ENCODE peak calls at places on chromosomes 5 and 9, in nine cellular contexts. E is brain microvascular endothelial cell; N is H7; S is heart right ventricle; D is CD8-positive, alpha-beta T cell; W is suprapubic skin; B is HAP-1; T is pancreas; A is OCI-LY7. I is an unnamed sample.

GRCh38 chr9:34370335-34370969 is 6.2 kb downstream of the MYORG start:
- DNase-seq in E (no peak), N (no peak), S (no peak), D (no peak), W (no peak), B (no peak), T (no peak), A (no peak), I (no peak)

GRCh38 chr9:12956261-12956660 is 181.4 kb downstream of the LURAP1L start:
- DNase-seq in E (peak), N (no peak), S (no peak), D (no peak), W (no peak), B (no peak), T (no peak), A (no peak), I (no peak)

GRCh38 chr5:665541-665955 is 27.6 kb downstream of the TPPP start:
- DNase-seq in E (no peak), N (peak), S (no peak), D (no peak), W (peak), B (no peak), T (no peak), A (no peak), I (no peak)

GRCh38 chr9:8679405-8679951 is 879.9 kb upstream of the DMAC1 start:
- DNase-seq in E (peak), N (no peak), S (no peak), D (no peak), W (no peak), B (no peak), T (no peak), A (no peak), I (no peak)

GRCh38 chr5:15304066-15304731 is 195.8 kb upstream of the FBXL7 start:
- DNase-seq in E (no peak), N (no peak), S (no peak), D (no peak), W (no peak), B (no peak), T (no peak), A (no peak), I (no peak)

GRCh38 chr5:74575741-74576538 is 64.6 kb downstream of the ENC1 start:
- DNase-seq in E (peak), N (no peak), S (no peak), D (no peak), W (no peak), B (no peak), T (no peak), A (no peak), I (peak)

GRCh38 chr5:139689631-139690384 is 41.7 kb downstream of the CXXC5 start:
- DNase-seq in E (no peak), N (peak), S (no peak), D (no peak), W (no peak), B (no peak), T (peak), A (peak), I (no peak)

GRCh38 chr5:114050087-114050486 is 311.8 kb upstream of the KCNN2 start:
- DNase-seq in E (no peak), N (peak), S (no peak), D (no peak), W (no peak), B (no peak), T (no peak), A (no peak), I (no peak)

GRCh38 chr5:78974011-78974410 is 11.1 kb downstream of the ARSB start:
- DNase-seq in E (no peak), N (no peak), S (no peak), D (no peak), W (no peak), B (no peak), T (no peak), A (no peak), I (no peak)

GRCh38 chr5:93342563-93343061 is 238.4 kb downstream of the NR2F1-AS1 start:
- DNase-seq in E (no peak), N (no peak), S (no peak), D (no peak), W (no peak), B (no peak), T (no peak), A (no peak), I (no peak)

GRCh38 chr5:74543162-74543995 is 97.1 kb downstream of the ENC1 start:
- DNase-seq in E (peak), N (peak), S (no peak), D (no peak), W (no peak), B (peak), T (peak), A (no peak), I (peak)

GRCh38 chr9:97845130-97845529 is 7.9 kb upstream of the FOXE1 start:
- DNase-seq in E (peak), N (no peak), S (no peak), D (no peak), W (no peak), B (no peak), T (no peak), A (no peak), I (peak)

GRCh38 chr9:130215341-130216119 is 43.3 kb downstream of the NCS1 start:
- DNase-seq in E (peak), N (no peak), S (no peak), D (no peak), W (no peak), B (no peak), T (no peak), A (no peak), I (no peak)

GRCh38 chr5:14035859-14036440 is 91.5 kb upstream of the DNAH5 start:
- DNase-seq in E (peak), N (peak), S (peak), D (no peak), W (no peak), B (peak), T (peak), A (no peak), I (peak)

GRCh38 chr5:138945421-138946240 is 70.5 kb upstream of the LRRTM2 start:
- DNase-seq in E (no peak), N (peak), S (no peak), D (no peak), W (no peak), B (no peak), T (no peak), A (no peak), I (no peak)

GRCh38 chr9:71490810-71491209 is 277.5 kb downstream of the CEMIP2 start:
- DNase-seq in E (no peak), N (peak), S (no peak), D (no peak), W (no peak), B (no peak), T (no peak), A (no peak), I (no peak)

GRCh38 chr5:126373621-126374416 is 49.4 kb upstream of the GRAMD2B start:
- DNase-seq in E (peak), N (no peak), S (no peak), D (no peak), W (no peak), B (no peak), T (no peak), A (no peak), I (no peak)

GRCh38 chr5:71925608-71926091 is 181.6 kb upstream of the MAP1B start:
- DNase-seq in E (no peak), N (no peak), S (peak), D (no peak), W (no peak), B (no peak), T (no peak), A (no peak), I (no peak)

GRCh38 chr5:164237531-164237930 is 732.1 kb downstream of the MAT2B start:
- DNase-seq in E (no peak), N (no peak), S (no peak), D (no peak), W (no peak), B (no peak), T (no peak), A (no peak), I (no peak)

GRCh38 chr9:135010921-135011320 is 76.5 kb upstream of the OLFM1 start:
- DNase-seq in E (no peak), N (no peak), S (no peak), D (no peak), W (no peak), B (no peak), T (no peak), A (peak), I (no peak)

GRCh38 chr9:16236326-16236725 is 634.1 kb downstream of the BNC2 start:
- DNase-seq in E (peak), N (no peak), S (no peak), D (no peak), W (no peak), B (no peak), T (no peak), A (no peak), I (peak)

GRCh38 chr5:174235226-174235992 is 189.9 kb downstream of the NSG2 start:
- DNase-seq in E (no peak), N (no peak), S (no peak), D (no peak), W (no peak), B (no peak), T (no peak), A (no peak), I (no peak)

GRCh38 chr9:113269871-113270270 is 5.5 kb downstream of the CDC26 start:
- DNase-seq in E (no peak), N (no peak), S (no peak), D (no peak), W (no peak), B (no peak), T (no peak), A (no peak), I (no peak)

GRCh38 chr5:10612251-10612650 is 48.4 kb downstream of the ANKRD33B start:
- DNase-seq in E (no peak), N (peak), S (no peak), D (no peak), W (no peak), B (no peak), T (no peak), A (peak), I (no peak)

GRCh38 chr5:94433393-94434149 is 184.8 kb downstream of the KIAA0825 start:
- DNase-seq in E (peak), N (no peak), S (no peak), D (no peak), W (no peak), B (no peak), T (peak), A (no peak), I (peak)

GRCh38 chr5:150318613-150319483 is 16.1 kb upstream of the ARSI start:
- DNase-seq in E (no peak), N (no peak), S (no peak), D (no peak), W (no peak), B (no peak), T (no peak), A (no peak), I (no peak)

GRCh38 chr5:180294401-180294800 is 2.5 kb upstream of the MAPK9 start:
- DNase-seq in E (no peak), N (no peak), S (no peak), D (no peak), W (no peak), B (no peak), T (no peak), A (peak), I (no peak)

GRCh38 chr9:127977877-127978647 is 2.7 kb downstream of the EEIG1 start:
- DNase-seq in E (peak), N (peak), S (peak), D (no peak), W (no peak), B (no peak), T (peak), A (no peak), I (no peak)

GRCh38 chr5:135271533-135272310 is 127.3 kb downstream of the MACROH2A1 start:
- DNase-seq in E (no peak), N (no peak), S (no peak), D (no peak), W (no peak), B (no peak), T (no peak), A (no peak), I (no peak)

GRCh38 chr5:115455241-115455640 is 89.3 kb downstream of the FEM1C start:
- DNase-seq in E (peak), N (no peak), S (no peak), D (no peak), W (no peak), B (no peak), T (peak), A (no peak), I (peak)

GRCh38 chr9:128707446-128707845 is 5.1 kb downstream of the PKN3 start:
- DNase-seq in E (no peak), N (no peak), S (no peak), D (no peak), W (no peak), B (no peak), T (no peak), A (no peak), I (no peak)

GRCh38 chr9:69308217-69308931 is 16.6 kb upstream of the ENTREP1 start:
- DNase-seq in E (no peak), N (no peak), S (no peak), D (no peak), W (no peak), B (no peak), T (no peak), A (no peak), I (no peak)
- H3K4me3 ChIP-seq in E (no peak), N (no peak), S (no peak), D (no peak), W (no peak), B (no peak), T (no peak), A (no peak), I (no peak)

GRCh38 chr5:122076023-122076422 is 2.0 kb downstream of the LOX start:
- DNase-seq in E (no peak), N (no peak), S (no peak), D (no peak), W (no peak), B (no peak), T (no peak), A (no peak), I (no peak)

GRCh38 chr5:122076669-122077450 is 1.2 kb downstream of the LOX start:
- DNase-seq in E (peak), N (peak), S (peak), D (no peak), W (peak), B (peak), T (peak), A (no peak), I (peak)

GRCh38 chr5:122077451-122078115 is 476 bp downstream of the LOX start:
- DNase-seq in E (peak), N (peak), S (no peak), D (no peak), W (peak), B (peak), T (peak), A (no peak), I (no peak)

GRCh38 chr5:122073023-122073422 is 5.0 kb downstream of the LOX start:
- DNase-seq in E (no peak), N (no peak), S (no peak), D (no peak), W (no peak), B (no peak), T (no peak), A (no peak), I (no peak)

GRCh38 chr5:122073864-122074263 is 4.2 kb downstream of the LOX start:
- DNase-seq in E (no peak), N (no peak), S (no peak), D (no peak), W (no peak), B (no peak), T (no peak), A (no peak), I (no peak)
- H3K4me3 ChIP-seq in E (no peak), N (no peak), S (no peak), D (no peak), W (peak), B (no peak), T (no peak), A (no peak), I (peak)

GRCh38 chr5:148809781-148810524 is 16.5 kb upstream of the ADRB2 start:
- DNase-seq in E (no peak), N (no peak), S (no peak), D (no peak), W (no peak), B (no peak), T (no peak), A (no peak), I (no peak)

GRCh38 chr5:148806520-148806931 is 19.9 kb upstream of the ADRB2 start:
- DNase-seq in E (no peak), N (no peak), S (no peak), D (no peak), W (no peak), B (no peak), T (no peak), A (no peak), I (no peak)

GRCh38 chr5:148810821-148811220 is 15.6 kb upstream of the ADRB2 start:
- DNase-seq in E (no peak), N (no peak), S (no peak), D (no peak), W (no peak), B (no peak), T (no peak), A (no peak), I (no peak)

GRCh38 chr5:148807845-148808244 is 18.6 kb upstream of the ADRB2 start:
- DNase-seq in E (peak), N (no peak), S (no peak), D (no peak), W (no peak), B (no peak), T (no peak), A (peak), I (no peak)

DNA sequence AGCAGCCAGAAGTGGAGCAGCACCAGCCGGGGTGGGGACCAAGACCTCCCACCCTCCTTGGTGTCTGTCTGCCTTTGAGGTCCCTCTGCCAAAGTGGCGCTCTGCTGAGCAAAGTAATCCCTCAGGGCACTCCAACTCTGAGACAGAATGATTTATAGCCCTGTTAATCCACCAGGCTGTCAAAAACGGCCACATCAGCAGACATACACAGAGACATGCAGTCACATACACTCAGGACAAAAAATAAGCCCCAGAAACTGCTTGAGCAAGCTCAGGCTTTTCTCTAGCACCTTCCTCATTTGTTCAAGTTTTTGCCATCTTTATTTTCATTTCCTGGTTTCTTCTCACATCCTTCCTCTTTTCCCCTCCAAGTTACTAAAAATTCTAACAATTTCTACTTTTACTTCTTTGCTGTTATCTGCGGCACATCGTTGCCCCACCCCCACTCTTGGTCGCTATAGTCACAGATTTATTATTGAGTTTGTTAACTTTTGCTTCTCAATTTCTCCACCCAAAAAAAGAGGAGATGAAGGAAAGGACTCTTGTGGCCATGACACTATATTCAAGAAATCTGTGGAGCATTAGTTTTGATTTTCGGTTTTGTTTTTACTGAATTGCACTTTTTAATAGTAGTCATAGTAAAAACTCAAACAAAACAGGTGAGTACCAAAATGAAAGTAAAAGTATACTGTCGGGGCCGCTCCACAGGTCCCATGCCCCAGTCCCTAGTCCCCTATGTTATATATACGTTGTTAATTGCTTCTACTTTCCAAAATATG is 17.4 kb upstream of the ADRB2 start:
- DNase-seq in E (no peak), N (no peak), S (peak), D (no peak), W (no peak), B (no peak), T (no peak), A (peak), I (no peak)
- H3K4me3 ChIP-seq in E (no peak), N (no peak), S (no peak), D (peak), W (peak), B (no peak), T (no peak), A (peak), I (no peak)

DNA sequence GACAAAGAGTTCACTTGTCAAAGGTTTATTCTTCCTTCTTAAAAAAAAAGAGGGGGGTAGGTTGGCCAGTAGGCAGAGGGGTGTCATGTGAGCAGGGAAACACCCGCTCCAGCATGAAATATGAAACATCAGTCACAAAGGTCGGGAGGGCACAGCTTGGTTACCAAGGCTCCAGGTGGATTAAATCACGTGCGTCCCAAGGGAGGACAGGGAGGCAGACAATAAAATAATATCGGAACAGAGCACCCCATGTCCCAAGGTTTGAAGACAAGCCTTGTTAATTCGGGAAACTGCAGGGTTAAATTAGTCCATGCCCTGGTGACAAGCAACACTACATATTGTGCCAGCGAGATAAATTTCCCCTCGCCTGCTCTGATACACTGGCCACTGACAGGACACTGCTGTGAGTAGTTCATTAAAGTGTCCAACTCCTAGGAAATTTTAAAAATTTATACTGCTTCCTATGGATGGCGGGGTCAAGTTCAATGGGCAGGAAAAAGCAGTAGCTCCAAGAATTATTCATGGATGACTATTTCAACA is 401.3 kb downstream of the IRX1 start:
- DNase-seq in E (no peak), N (no peak), S (no peak), D (no peak), W (no peak), B (no peak), T (no peak), A (no peak), I (no peak)
- H3K4me3 ChIP-seq in E (no peak), N (no peak), S (no peak), D (no peak), W (no peak), B (no peak), T (no peak), A (no peak), I (no peak)

GRCh38 chr5:175797521-175798038 is 73.8 kb upstream of the CPLX2 start:
- DNase-seq in E (no peak), N (peak), S (no peak), D (no peak), W (no peak), B (peak), T (no peak), A (no peak), I (no peak)
- H3K4me3 ChIP-seq in E (no peak), N (peak), S (no peak), D (peak), W (no peak), B (peak), T (no peak), A (no peak), I (peak)

GRCh38 chr5:134245692-134246091 is 19.8 kb upstream of the PPP2CA start:
- DNase-seq in E (no peak), N (no peak), S (no peak), D (no peak), W (no peak), B (no peak), T (no peak), A (no peak), I (no peak)
- H3K4me3 ChIP-seq in E (no peak), N (no peak), S (no peak), D (no peak), W (no peak), B (no peak), T (no peak), A (no peak), I (no peak)

GRCh38 chr9:124968238-124968637 is 27.4 kb upstream of the GOLGA1 start:
- DNase-seq in E (no peak), N (no peak), S (no peak), D (no peak), W (no peak), B (no peak), T (no peak), A (no peak), I (no peak)
- H3K4me3 ChIP-seq in E (no peak), N (no peak), S (no peak), D (no peak), W (no peak), B (no peak), T (no peak), A (no peak), I (no peak)

I was measured in skeletal muscle cell.